ENCODE peak calls at places on chromosomes 5 and 9, in five cellular contexts. O is GM10248, S is tibial artery, L is NCI-H748 treated with DMSO at 0.1 percent for 48 hours, R is fibroblast of pulmonary artery. A is an unnamed sample.

GRCh38 chr5:26872337-26872736 is 166.0 kb downstream of the CDH9 start:
- DNase-seq in O (no peak), S (no peak), L (no peak), R (no peak), A (no peak)

GRCh38 chr5:1704266-1704665 is 95.4 kb downstream of the MRPL36 start:
- DNase-seq in O (peak), S (no peak), L (no peak), R (no peak), A (no peak)

GRCh38 chr9:127305450-127306226 is 41.1 kb downstream of the GARNL3 start:
- DNase-seq in O (no peak), S (no peak), L (no peak), R (no peak), A (no peak)

GRCh38 chr5:143336485-143336884 is 67.0 kb downstream of the NR3C1 start:
- DNase-seq in O (no peak), S (no peak), L (no peak), R (no peak), A (no peak)

GRCh38 chr5:73948720-73949119 is 322.7 kb downstream of the ARHGEF28 start:
- DNase-seq in O (no peak), S (no peak), L (no peak), R (peak), A (no peak)

GRCh38 chr5:54985301-54986268 is at the start of gene ESM1:
- DNase-seq in O (no peak), S (peak), L (peak), R (peak), A (peak)

GRCh38 chr9:137671721-137672120 is 52.9 kb downstream of the EHMT1 start:
- DNase-seq in O (no peak), S (no peak), L (no peak), R (no peak), A (no peak)

GRCh38 chr5:126809932-126810331 is 33.0 kb downstream of the LMNB1 start:
- DNase-seq in O (no peak), S (no peak), L (no peak), R (no peak), A (no peak)

GRCh38 chr9:134066923-134067851 is 639 bp downstream of the BRD3 start:
- DNase-seq in O (no peak), S (no peak), L (no peak), R (peak), A (no peak)

GRCh38 chr9:130327781-130328348 is 62.3 kb downstream of the HMCN2 start:
- DNase-seq in O (no peak), S (peak), L (no peak), R (no peak), A (no peak)

GRCh38 chr9:70285246-70285645 is 26.5 kb downstream of the SMC5 start:
- DNase-seq in O (no peak), S (no peak), L (no peak), R (peak), A (no peak)

GRCh38 chr5:15010936-15011335 is 139.4 kb upstream of the ANKH start:
- DNase-seq in O (no peak), S (no peak), L (no peak), R (no peak), A (no peak)

GRCh38 chr9:121743441-121744001 is 92.1 kb downstream of the DAB2IP start:
- DNase-seq in O (no peak), S (peak), L (no peak), R (peak), A (no peak)

GRCh38 chr5:72634444-72634843 is 127.2 kb upstream of the ZNF366 start:
- DNase-seq in O (no peak), S (no peak), L (no peak), R (peak), A (peak)

GRCh38 chr9:5288591-5288990 is 15.9 kb downstream of the RLN2 start:
- DNase-seq in O (no peak), S (no peak), L (no peak), R (peak), A (no peak)

GRCh38 chr5:86880785-86881492 is 263.2 kb downstream of the COX7C start:
- DNase-seq in O (peak), S (no peak), L (peak), R (peak), A (peak)

GRCh38 chr5:80466669-80467485 is 21.0 kb upstream of the FAM151B start:
- DNase-seq in O (no peak), S (no peak), L (no peak), R (peak), A (no peak)

GRCh38 chr5:73322453-73323076 is 126.0 kb downstream of the FOXD1 start:
- DNase-seq in O (no peak), S (no peak), L (peak), R (no peak), A (no peak)

GRCh38 chr9:1208185-1208584 is 158.0 kb downstream of the DMRT2 start:
- DNase-seq in O (no peak), S (no peak), L (no peak), R (peak), A (no peak)

GRCh38 chr9:83707518-83707767 is 315 bp downstream of the UBQLN1 start:
- DNase-seq in O (no peak), S (peak), L (no peak), R (no peak), A (no peak)

GRCh38 chr5:97909541-97909940 is 726.5 kb upstream of the RIOK2 start:
- DNase-seq in O (no peak), S (no peak), L (no peak), R (no peak), A (no peak)

GRCh38 chr5:31701642-31702041 is 62.7 kb downstream of the PDZD2 start:
- DNase-seq in O (no peak), S (no peak), L (no peak), R (no peak), A (no peak)

GRCh38 chr9:121844562-121844961 is 193.1 kb downstream of the DAB2IP start:
- DNase-seq in O (no peak), S (no peak), L (no peak), R (no peak), A (no peak)

A was measured in COR-L47.